ENCODE peak calls at places on chromosomes 5 and 9, in six cellular contexts. M, X, F, R, S and N are unnamed samples.

GRCh38 chr9:77149879-77150278 is 27.5 kb upstream of the VPS13A start:
- DNase-seq in F (no peak), X (no peak), M (no peak), S (no peak), R (no peak), N (no peak)

GRCh38 chr5:149824115-149824514 is 94.0 kb downstream of the PPARGC1B start:
- DNase-seq in S (no peak), X (no peak), M (no peak), R (no peak), F (no peak), N (no peak)

GRCh38 chr5:76715734-76716455 is at the start of gene F2R:
- DNase-seq in F (peak; percentile 46), R (peak; percentile 84), S (no peak), M (peak; percentile 77), X (peak; percentile 44), N (peak; percentile 59)

GRCh38 chr5:109365653-109366052 is 44.1 kb downstream of the PJA2 start:
- DNase-seq in X (no peak), M (no peak), S (no peak), R (no peak), F (no peak), N (no peak)

GRCh38 chr9:117644607-117645244 is 59.5 kb upstream of the TLR4 start:
- DNase-seq in X (peak; percentile 71), F (peak; percentile 72), M (peak; percentile 58), S (peak; percentile 63), R (peak; percentile 91), N (peak; percentile 75)

GRCh38 chr9:38621434-38622082 is 1.2 kb upstream of the ANKRD18A start:
- DNase-seq in M (peak; percentile 56), F (no peak), R (no peak), S (no peak), X (peak; percentile 45), N (no peak)

GRCh38 chr5:126178521-126178920 is 244.7 kb upstream of the GRAMD2B start:
- DNase-seq in X (peak; percentile 54), F (no peak), M (no peak), S (no peak), R (no peak), N (no peak)

GRCh38 chr9:22342489-22343217 is 104.0 kb upstream of the DMRTA1 start:
- DNase-seq in M (no peak), F (no peak), X (no peak), R (no peak), S (no peak), N (no peak)

GRCh38 chr9:18601956-18602355 is 128.0 kb downstream of the ADAMTSL1 start:
- DNase-seq in S (no peak), M (no peak), F (no peak), R (no peak), X (no peak), N (no peak)

DNA sequence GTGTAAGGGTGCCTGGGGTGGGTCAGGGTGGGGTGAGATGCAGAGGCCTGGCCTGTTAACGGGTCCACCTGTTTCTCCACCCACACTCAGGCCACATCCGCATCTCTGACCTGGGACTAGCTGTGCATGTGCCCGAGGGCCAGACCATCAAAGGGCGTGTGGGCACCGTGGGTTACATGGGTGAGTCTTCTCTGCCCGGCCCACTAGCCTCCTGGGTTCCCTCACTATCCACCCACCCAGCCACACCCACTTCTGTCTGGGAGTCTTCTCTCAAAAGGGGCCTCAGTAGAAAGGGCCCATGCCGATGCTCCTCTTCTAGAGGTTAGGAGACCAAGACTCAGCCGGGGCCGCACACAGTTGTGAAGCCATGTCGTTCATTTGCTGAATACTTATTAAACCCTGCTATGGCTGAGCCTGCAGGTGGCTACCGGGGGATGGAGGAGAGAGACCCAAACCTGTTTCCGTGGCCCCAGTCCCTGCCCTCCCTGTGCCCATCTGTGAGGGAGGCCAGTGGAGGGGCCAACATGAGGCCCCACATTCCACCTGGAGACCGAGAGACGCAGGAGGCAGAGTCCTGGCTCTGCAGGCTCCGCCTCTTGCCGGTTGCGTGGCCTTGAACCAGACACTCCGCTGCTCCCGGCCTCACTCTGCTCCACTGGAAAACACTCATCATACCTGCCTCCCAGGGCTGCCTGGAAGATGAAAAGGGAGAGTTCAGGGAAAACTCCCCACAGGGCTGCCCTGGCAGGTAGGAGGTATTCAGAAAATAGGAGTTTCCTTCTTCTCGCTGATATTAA is 8.7 kb downstream of the GRK6 start:
- DNase-seq in R (no peak), S (peak; percentile 31), X (no peak), F (no peak), M (no peak), N (no peak)
- H3K4me3 ChIP-seq in R (no peak overlapping the region), S (no peak overlapping the region), X (no peak overlapping the region), F (no peak overlapping the region), M (no peak overlapping the region), N (no peak overlapping the region)

DNA sequence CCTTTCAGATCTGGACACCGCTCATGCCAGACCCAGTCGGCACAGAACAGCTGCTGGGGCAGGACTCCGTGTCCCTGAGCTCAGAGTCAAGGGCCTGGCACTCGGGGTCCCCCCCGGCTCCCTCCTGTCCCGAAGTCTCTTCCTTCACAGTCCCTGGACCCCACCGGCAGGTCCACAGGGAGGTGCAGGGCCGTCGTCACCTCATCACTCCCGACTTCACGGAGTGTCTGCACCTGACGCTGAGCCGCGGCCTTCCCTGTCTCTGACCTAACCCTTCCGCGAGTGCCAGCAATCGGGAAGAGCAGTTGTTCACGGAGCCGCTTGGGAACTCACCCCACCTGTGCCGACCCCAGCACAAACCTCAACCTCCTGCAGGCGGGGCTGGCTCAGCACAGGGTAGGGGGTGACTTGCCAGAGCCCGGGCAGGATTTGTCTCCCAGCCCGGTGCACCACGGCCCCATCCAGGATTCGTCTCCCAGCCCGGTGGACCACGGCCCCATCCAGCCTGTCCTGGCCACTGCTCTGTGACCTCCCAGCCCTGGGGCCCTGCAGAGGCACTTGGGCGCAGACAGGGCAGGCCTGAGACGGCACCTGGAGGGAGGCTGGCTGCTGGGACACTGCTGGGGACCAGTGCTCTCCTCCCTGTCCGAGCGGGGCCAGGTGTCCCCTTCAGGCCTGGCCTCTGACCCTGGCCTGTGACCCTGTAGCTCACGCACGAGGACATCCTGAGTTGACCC is 9.9 kb upstream of the SLC9A3 start:
- DNase-seq in M (no peak), X (peak; percentile 4), F (no peak), R (peak; percentile 69), S (no peak), N (peak; percentile 3)
- H3K4me3 ChIP-seq in M (no peak overlapping the region), X (no peak overlapping the region), F (no peak overlapping the region), R (no peak overlapping the region), S (no peak overlapping the region), N (no peak overlapping the region)

DNA sequence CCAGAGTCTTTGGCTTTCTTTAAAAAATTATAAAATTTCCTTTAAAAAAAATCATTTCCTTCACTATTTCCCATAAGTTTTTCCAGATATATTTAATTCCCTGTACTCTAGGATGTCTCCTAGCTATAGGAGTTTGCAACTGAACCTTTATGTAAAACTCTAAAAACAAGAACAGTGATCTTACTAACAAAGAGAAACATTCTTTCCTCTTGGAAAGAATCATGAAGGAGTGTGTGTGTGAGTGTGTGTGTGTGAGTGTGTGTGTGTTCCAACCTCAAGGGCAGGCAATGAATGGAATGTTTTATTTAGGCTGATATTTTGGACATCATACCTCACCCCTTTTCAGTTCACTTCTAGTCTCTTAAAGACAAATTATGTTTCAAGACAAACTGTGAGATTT is 309.2 kb downstream of the CEMIP2 start:
- DNase-seq in X (no peak), R (no peak), M (no peak), F (no peak), S (no peak), N (no peak)
- H3K4me3 ChIP-seq in X (no peak overlapping the region), R (no peak overlapping the region), M (no peak overlapping the region), F (no peak overlapping the region), S (no peak overlapping the region), N (no peak overlapping the region)

GRCh38 chr5:33049298-33049697 is 338.2 kb downstream of the NPR3 start:
- DNase-seq in F (no peak), X (no peak), R (peak; percentile 41), M (no peak), S (no peak), N (no peak)
- H3K4me3 ChIP-seq in F (no peak overlapping the region), X (no peak overlapping the region), R (no peak overlapping the region), M (no peak overlapping the region), S (no peak overlapping the region), N (no peak overlapping the region)

GRCh38 chr5:56819027-56819881 is 3.9 kb downstream of the MAP3K1 start:
- DNase-seq in F (no peak), X (no peak), R (no peak), M (no peak), S (no peak), N (no peak)

GRCh38 chr5:56815657-56816545 is 552 bp downstream of the MAP3K1 start:
- DNase-seq in F (peak; percentile 65), M (peak; percentile 67), X (no peak), R (peak; percentile 81), S (no peak), N (peak; percentile 82)

GRCh38 chr5:56816546-56817081 is 1.3 kb downstream of the MAP3K1 start:
- DNase-seq in X (peak; percentile 73), S (no peak), M (peak; percentile 75), R (peak; percentile 86), F (peak; percentile 82), N (peak; percentile 57)

GRCh38 chr5:56817306-56817986 is 2.1 kb downstream of the MAP3K1 start:
- DNase-seq in R (no peak), M (no peak), X (no peak), S (no peak), F (no peak), N (no peak)

GRCh38 chr5:56818409-56819026 is 3.2 kb downstream of the MAP3K1 start:
- DNase-seq in X (no peak), R (no peak), F (no peak), M (no peak), S (no peak), N (no peak)
- H3K4me3 ChIP-seq in X (peak overlapping the region; percentile 93), R (no peak overlapping the region), F (peak overlapping the region; percentile 69), M (no peak overlapping the region), S (peak overlapping the region; percentile 20), N (peak overlapping the region; percentile 75)

GRCh38 chr5:127292030-127292735 is 1.6 kb downstream of the MEGF10 start:
- DNase-seq in S (no peak), X (no peak), M (no peak), F (no peak), R (no peak), N (no peak)
- H3K4me3 ChIP-seq in S (no peak overlapping the region), X (no peak overlapping the region), M (no peak overlapping the region), F (no peak overlapping the region), R (no peak overlapping the region), N (peak overlapping the region; percentile 75)

DNA sequence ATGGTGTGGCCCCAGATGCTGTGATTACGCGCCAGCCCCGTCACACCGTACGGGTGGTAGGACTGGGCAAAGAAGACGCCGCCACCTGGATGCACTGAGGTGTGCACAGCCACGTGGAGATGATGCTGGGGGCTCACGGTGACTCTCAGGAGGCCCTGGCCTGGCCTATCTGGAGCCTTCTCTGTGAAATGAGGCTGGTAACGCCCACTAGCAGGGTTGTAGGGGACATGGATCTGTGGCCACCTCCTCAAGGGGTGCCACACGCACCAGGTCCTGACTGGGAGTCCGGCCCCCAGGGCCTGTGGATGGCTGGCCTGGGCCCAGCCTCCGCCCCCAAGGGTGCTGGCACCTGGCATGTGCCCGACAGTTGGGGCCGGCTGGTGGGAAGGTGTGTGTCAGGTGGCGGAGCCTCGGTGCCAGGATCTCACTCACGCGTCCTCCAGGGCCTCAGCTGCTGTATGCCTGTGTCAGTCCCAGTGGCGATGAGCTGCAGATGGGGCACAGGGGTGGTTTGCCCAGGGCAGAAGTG is 32.4 kb downstream of the NEK6 start:
- DNase-seq in S (no peak), F (peak; percentile 74), M (no peak), R (no peak), X (no peak), N (no peak)
- H3K4me3 ChIP-seq in S (no peak overlapping the region), F (peak overlapping the region; percentile 45), M (no peak overlapping the region), R (no peak overlapping the region), X (no peak overlapping the region), N (no peak overlapping the region)

GRCh38 chr5:14147210-14147609 is 4.1 kb downstream of the TRIO start:
- DNase-seq in R (no peak), M (no peak), F (no peak), S (no peak), X (no peak), N (no peak)
- H3K4me3 ChIP-seq in R (peak overlapping the region; percentile 10), M (no peak overlapping the region), F (peak overlapping the region; percentile 99), S (no peak overlapping the region), X (no peak overlapping the region), N (peak overlapping the region; percentile 96)